ENCODE peak calls at places on chromosomes 6 and 20, in eight cellular contexts. Y is endodermal cell, O is mammary epithelial cell, N is GM23248, Z is transverse colon, G is ovary, X is right atrium auricular region, Q is heart left ventricle. T is an unnamed sample.

GRCh38 chr20:46004187-46004586 is 4.5 kb upstream of the MMP9 start:
- DNase-seq in Y (no peak), O (no peak), N (no peak), Z (no peak), G (no peak), X (no peak), Q (no peak), T (no peak)

GRCh38 chr6:137882225-137882961 is 15.3 kb downstream of the TNFAIP3 start:
- DNase-seq in Y (no peak), O (peak; percentile 44), N (peak; percentile 60), Z (no peak), G (no peak), X (no peak), Q (no peak), T (no peak)

GRCh38 chr6:87870606-87871005 is 168.6 kb upstream of the AKIRIN2 start:
- DNase-seq in Y (no peak), O (no peak), N (no peak), Z (no peak), G (no peak), X (no peak), Q (no peak), T (no peak)

GRCh38 chr6:14231071-14231483 is 113.5 kb downstream of the CD83 start:
- DNase-seq in Y (no peak), O (no peak), N (no peak), Z (no peak), G (no peak), X (no peak), Q (no peak), T (no peak)

GRCh38 chr6:161584051-161584450 is 310.2 kb upstream of the AGPAT4 start:
- DNase-seq in Y (no peak), O (peak; percentile 8), N (peak; percentile 48), Z (no peak), G (no peak), X (no peak), Q (no peak), T (no peak)

GRCh38 chr6:53679446-53679933 is 13.9 kb upstream of the KLHL31 start:
- DNase-seq in Y (peak; percentile 70), O (peak; percentile 37), N (peak; percentile 73), Z (no peak), G (no peak), X (no peak), Q (no peak), T (peak; percentile 37)

GRCh38 chr20:45061244-45061643 is 39.7 kb downstream of the KCNS1 start:
- DNase-seq in Y (no peak), O (peak; percentile 94), N (peak; percentile 95), Z (no peak), G (no peak), X (no peak), Q (no peak), T (no peak)

GRCh38 chr20:60292001-60292520 is 333.8 kb downstream of the CDH26 start:
- DNase-seq in Y (no peak), O (no peak), N (no peak), Z (no peak), G (no peak), X (no peak), Q (no peak), T (no peak)

GRCh38 chr6:139533573-139534471 is 159.4 kb upstream of the CITED2 start:
- DNase-seq in Y (peak; percentile 66), O (no peak), N (peak; percentile 76), Z (peak; percentile 74), G (no peak), X (no peak), Q (no peak), T (peak; percentile 50)

GRCh38 chr6:97437087-97437486 is 154.1 kb upstream of the MMS22L start:
- DNase-seq in Y (no peak), O (peak; percentile 7), N (peak; percentile 62), Z (no peak), G (no peak), X (no peak), Q (no peak), T (peak; percentile 24)

GRCh38 chr20:41570552-41570951 is 47.6 kb downstream of the CHD6 start:
- DNase-seq in Y (no peak), O (no peak), N (peak; percentile 21), Z (no peak), G (no peak), X (no peak), Q (no peak), T (peak; percentile 7)

GRCh38 chr20:41574802-41575389 is 43.3 kb downstream of the CHD6 start:
- DNase-seq in Y (no peak), O (no peak), N (no peak), Z (no peak), G (no peak), X (no peak), Q (no peak), T (no peak)

GRCh38 chr20:41571006-41571405 is 47.2 kb downstream of the CHD6 start:
- DNase-seq in Y (no peak), O (no peak), N (no peak), Z (no peak), G (no peak), X (no peak), Q (no peak), T (no peak)

GRCh38 chr20:41573955-41574354 is 44.2 kb downstream of the CHD6 start:
- DNase-seq in Y (no peak), O (no peak), N (no peak), Z (no peak), G (no peak), X (no peak), Q (no peak), T (no peak)

GRCh38 chr20:41572010-41572572 is 46.1 kb downstream of the CHD6 start:
- DNase-seq in Y (no peak), O (no peak), N (no peak), Z (no peak), G (no peak), X (no peak), Q (no peak), T (no peak)
- H3K4me1 ChIP-seq in Y (no peaks in the 10 kb centered on the region), O (peaks cover 3% of the 10 kb centered on the region), N (peaks cover 9% of the 10 kb centered on the region), Z (peaks cover 36% of the 10 kb centered on the region), G (peaks cover 30% of the 10 kb centered on the region), X (no peaks in the 10 kb centered on the region), Q (peaks cover 87% of the 10 kb centered on the region), T (peaks cover 18% of the 10 kb centered on the region)

DNA sequence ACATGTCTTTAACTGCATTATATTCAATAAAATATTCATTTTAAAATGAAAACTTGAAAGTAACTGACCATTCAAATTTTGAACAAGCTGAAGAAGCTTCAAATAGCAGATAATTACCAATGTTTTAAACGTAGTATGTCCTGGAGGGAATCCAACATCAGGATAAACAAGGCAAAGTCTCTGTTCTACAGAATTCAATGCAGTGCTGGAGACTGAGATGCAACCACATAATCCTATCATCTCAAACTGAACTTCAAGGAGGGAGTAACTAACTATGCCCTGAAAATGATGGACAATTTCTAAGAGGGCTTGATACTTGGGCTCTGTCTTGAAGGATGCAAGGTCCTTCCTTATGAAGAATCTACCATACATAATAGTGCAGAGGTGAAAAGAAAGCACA is 100.7 kb downstream of the PRKN start:
- DNase-seq in Y (no peak), O (no peak), N (no peak), Z (no peak), G (no peak), X (no peak), Q (no peak), T (no peak)
- H3K4me3 ChIP-seq in Y (no peak overlapping the region), O (no peak overlapping the region), N (no peak overlapping the region), Z (no peak overlapping the region), G (no peak overlapping the region), X (no peak overlapping the region), Q (no peak overlapping the region), T (no peak overlapping the region)

GRCh38 chr20:57620999-57621398 is 773 bp upstream of the ZBP1 start:
- DNase-seq in Y (no peak), O (no peak), N (no peak), Z (peak; percentile 58), G (no peak), X (no peak), Q (no peak), T (no peak)

GRCh38 chr20:57621426-57622200 is 1.4 kb upstream of the ZBP1 start:
- DNase-seq in Y (no peak), O (peak; percentile 14), N (peak; percentile 18), Z (no peak), G (no peak), X (peak; percentile 52), Q (no peak), T (no peak)

GRCh38 chr20:57618766-57619052 is 1.5 kb downstream of the ZBP1 start:
- DNase-seq in Y (no peak), O (no peak), N (no peak), Z (no peak), G (no peak), X (no peak), Q (no peak), T (no peak)

GRCh38 chr20:57619053-57619831 is 984 bp downstream of the ZBP1 start:
- DNase-seq in Y (no peak), O (no peak), N (no peak), Z (peak; percentile 75), G (no peak), X (peak; percentile 60), Q (no peak), T (no peak)

DNA sequence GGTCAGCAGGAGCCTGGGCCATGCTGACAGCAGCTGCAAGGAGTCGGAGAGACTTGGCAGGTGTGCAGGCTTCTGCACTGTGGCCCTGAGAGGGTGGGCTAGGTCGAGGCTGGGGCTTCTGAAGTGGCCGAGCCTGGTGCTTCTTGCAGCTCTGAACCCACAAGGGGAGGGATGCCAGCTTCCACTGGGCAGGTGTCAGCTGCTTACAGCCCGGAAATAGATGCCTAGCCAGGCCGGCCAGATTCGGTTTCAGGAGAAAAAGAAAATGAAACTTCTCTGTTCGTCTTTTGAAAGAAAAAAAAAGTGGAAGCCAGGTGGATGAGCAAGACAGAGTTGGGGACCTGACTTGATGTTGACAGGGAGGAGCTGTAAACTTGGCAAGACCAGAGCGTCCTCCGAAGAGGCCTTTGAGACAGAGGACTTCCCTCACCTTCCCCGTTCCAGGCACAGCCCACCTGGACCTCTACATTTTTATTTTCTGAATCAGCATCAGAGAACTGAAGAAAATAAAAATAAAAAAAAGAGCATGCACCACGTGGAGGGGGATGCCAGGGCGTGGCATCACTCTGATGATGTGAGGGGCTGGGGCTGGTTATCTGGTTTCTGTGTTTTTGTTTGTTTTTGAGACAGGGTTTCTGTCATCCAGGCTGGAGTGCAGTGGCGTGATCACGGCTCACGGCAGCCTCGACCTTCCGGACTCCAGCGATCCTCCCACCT is at the start of gene ZBP1:
- DNase-seq in Y (no peak), O (no peak), N (no peak), Z (peak; percentile 84), G (no peak), X (peak; percentile 57), Q (no peak), T (no peak)
- H3K4me1 ChIP-seq in Y (no peaks in the 10 kb centered on the region), O (peaks cover 24% of the 10 kb centered on the region), N (peaks cover 7% of the 10 kb centered on the region), Z (peaks cover 19% of the 10 kb centered on the region), G (no peaks in the 10 kb centered on the region), X (no peaks in the 10 kb centered on the region), Q (peaks cover 3% of the 10 kb centered on the region), T (no peaks in the 10 kb centered on the region)

DNA sequence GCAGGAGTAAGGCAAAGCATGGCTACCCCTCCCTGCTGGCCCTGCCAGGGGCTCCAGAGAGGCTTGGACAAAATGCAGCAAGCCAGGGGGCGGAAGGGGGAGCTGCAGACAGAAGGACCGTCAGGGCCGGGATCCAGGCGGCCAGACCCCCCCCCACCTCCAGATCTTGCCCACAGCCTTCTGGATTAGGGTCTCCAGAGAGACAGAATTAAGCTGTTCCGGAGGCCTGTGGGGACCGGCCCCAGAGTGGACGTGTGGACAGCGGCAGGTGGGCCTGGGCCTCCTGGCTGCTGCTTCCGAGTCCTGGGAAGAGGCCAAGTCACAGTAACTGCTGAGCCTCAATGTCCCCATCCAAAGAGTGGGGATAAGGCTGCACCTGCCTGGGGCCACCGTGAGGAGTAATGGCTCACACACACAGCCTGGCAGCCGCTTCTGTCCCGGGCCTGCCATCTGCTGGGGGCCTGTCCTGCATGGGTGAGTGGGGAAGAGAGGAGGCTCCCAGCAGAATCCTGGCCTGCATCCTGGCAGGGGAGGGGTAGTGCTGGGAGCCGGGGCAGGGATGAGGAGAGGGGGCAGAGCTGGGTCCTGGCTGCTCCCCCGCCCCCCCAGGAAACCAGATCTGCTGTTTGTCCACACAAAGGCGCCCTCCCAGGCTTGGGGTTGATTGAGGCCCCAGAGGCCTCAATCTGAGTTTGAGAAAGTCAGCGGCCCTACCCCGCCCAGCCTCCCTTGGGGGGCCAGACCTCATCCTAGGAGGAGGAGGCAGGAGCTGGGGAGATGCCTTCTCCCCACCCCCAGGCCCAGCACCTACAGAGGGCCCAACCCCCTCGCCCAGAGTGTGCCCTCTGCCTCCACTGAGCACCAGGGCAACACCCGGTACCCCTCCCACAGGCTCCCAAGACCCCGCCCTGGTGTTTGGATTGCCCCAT is 3.9 kb downstream of the LAMA5 start:
- DNase-seq in Y (peak; percentile 88), O (no peak), N (no peak), Z (peak; percentile 27), G (no peak), X (no peak), Q (peak; percentile 58), T (peak; percentile 66)
- H3K4me3 ChIP-seq in Y (no peak overlapping the region), O (no peak overlapping the region), N (no peak overlapping the region), Z (no peak overlapping the region), G (no peak overlapping the region), X (peak overlapping the region; percentile 95), Q (no peak overlapping the region), T (no peak overlapping the region)